ENCODE peak calls at places on chromosomes 11 and 22, in six cellular contexts. Q is NB4, H is AG09309, N is cardiac fibroblast, Z is PC-3, B is fibroblast of pulmonary artery. Y is an unnamed sample.

GRCh38 chr11:112212710-112213109 is 13.5 kb upstream of the PTS start:
- DNase-seq in Q (no peak), H (no peak), N (no peak), Z (peak), B (peak), Y (no peak)

GRCh38 chr11:118087933-118088332 is 1.2 kb upstream of the SMIM35 start:
- DNase-seq in Q (no peak), H (no peak), N (no peak), Z (no peak), B (no peak), Y (no peak)

GRCh38 chr22:49507607-49508292 is 319.9 kb downstream of the BRD1 start:
- DNase-seq in Q (no peak), H (no peak), N (no peak), Z (no peak), B (no peak), Y (no peak)

GRCh38 chr11:111698852-111699559 is 67.2 kb downstream of the PPP2R1B start:
- DNase-seq in Q (no peak), H (no peak), N (peak), Z (no peak), B (peak), Y (no peak)

GRCh38 chr11:69138265-69138664 is 17.5 kb upstream of the SMIM38 start:
- DNase-seq in Q (no peak), H (peak), N (peak), Z (peak), B (peak), Y (no peak)

GRCh38 chr11:7546324-7546791 is 32.6 kb downstream of the PPFIBP2 start:
- DNase-seq in Q (no peak), H (no peak), N (no peak), Z (peak), B (no peak), Y (no peak)

GRCh38 chr11:15649371-15650104 is 534.8 kb downstream of the INSC start:
- DNase-seq in Q (no peak), H (no peak), N (peak), Z (no peak), B (peak), Y (no peak)

GRCh38 chr11:62925745-62926668 is 4.8 kb upstream of the CHRM1 start:
- DNase-seq in Q (no peak), H (no peak), N (no peak), Z (no peak), B (no peak), Y (no peak)

GRCh38 chr11:77560605-77561004 is 29.1 kb upstream of the AQP11 start:
- DNase-seq in Q (no peak), H (no peak), N (peak), Z (peak), B (no peak), Y (no peak)

GRCh38 chr11:114040706-114041211 is 18.8 kb upstream of the ZBTB16 start:
- DNase-seq in Q (no peak), H (peak), N (peak), Z (peak), B (peak), Y (no peak)

GRCh38 chr11:47351159-47352126 is 1.1 kb downstream of the MYBPC3 start:
- DNase-seq in Q (no peak), H (no peak), N (no peak), Z (no peak), B (no peak), Y (peak)

DNA sequence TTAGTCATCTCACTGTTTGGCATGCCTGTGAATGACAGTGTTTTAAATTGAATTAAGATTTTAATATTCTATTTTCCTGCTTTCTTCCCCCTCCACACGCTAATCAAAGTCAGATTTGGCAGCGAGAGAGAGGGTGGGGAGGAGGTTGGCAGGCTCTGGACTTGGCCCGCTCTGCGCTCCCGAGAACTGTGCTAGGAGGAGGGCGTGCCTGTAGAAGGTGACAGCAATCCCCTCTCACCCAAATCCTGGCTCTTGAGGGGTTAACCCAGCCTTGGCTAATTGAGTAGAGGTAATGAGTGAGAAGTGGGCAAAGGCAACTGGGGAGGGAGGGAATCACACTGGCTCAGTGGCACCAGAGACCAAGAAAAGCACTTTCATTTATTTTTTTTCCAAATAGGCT is 42.2 kb downstream of the BUD13 start:
- DNase-seq in Q (no peak), H (no peak), N (no peak), Z (no peak), B (peak), Y (peak)
- H3K4me3 ChIP-seq in Q (no peak), H (no peak), N (no peak), Z (no peak), B (no peak), Y (no peak)

DNA sequence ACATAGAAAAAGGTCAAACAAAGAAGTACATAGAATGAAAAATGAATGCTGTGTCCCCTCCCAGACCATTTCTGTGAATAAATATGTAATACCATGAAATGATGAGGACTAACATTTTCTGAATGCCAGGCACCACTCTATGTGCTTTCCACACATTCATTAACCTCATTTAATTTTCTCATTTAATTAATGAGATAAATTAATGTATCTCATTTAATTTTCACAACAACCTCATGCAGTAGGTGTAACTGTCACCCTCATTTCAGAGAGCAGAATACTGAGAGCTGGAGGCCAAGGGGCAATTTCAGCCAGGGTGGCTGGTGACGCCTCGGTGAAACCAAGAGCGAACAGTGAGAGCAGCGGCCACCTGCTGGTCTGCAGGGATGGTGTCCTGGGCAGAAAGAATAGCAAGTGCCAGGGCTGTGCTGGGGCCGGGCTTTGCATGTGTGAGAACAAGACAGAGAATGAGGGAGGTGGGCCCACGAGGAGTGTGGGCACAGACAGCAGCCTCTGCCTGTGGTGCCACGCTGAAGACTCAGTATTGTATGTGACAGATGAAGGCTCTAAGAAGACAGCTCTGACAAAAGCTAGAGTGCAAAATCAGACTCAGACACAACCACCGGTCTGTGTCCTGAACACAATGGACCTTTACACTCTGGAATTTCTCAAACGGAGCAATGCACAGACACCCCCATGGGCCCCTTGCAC is 1.8 kb upstream of the SERPIND1 start:
- DNase-seq in Q (no peak), H (no peak), N (no peak), Z (no peak), B (no peak), Y (no peak)
- TF ChIP-seq CTCF in Q (no peak), H (no peak), N (peak), Z (peak), B (no peak), Y (no peak)

GRCh38 chr11:1836011-1836945 is 1.5 kb downstream of the SYT8 start:
- DNase-seq in Q (no peak), H (no peak), N (no peak), Z (no peak), B (no peak), Y (peak)
- H3K4me3 ChIP-seq in Q (no peak), H (no peak), N (no peak), Z (no peak), B (no peak), Y (no peak)

DNA sequence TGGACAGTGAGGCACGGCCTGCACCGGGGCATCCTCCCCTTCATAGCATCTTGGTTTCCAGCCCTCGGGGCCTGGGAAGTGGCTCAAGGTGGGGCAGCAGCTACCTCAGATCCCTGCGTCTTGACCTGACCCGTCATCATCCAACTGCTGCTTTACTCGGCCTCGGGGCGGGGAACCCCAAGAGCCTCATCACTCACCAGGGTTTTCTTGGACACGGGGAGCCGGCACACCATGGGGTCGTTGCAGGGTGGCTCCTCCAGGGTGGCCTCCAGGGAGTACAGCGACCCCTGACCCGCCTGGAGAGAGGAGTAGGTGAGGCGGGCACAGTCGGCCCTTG is 651 bp downstream of the CTSF start:
- DNase-seq in Q (no peak), H (no peak), N (no peak), Z (no peak), B (no peak), Y (no peak)
- TF ChIP-seq CTCF in Q (no peak), H (no peak), N (no peak), Z (no peak), B (no peak), Y (no peak)

GRCh38 chr22:25100402-25100801 is 99.3 kb upstream of the CRYBB3 start:
- DNase-seq in Q (no peak), H (no peak), N (no peak), Z (no peak), B (no peak), Y (no peak)

GRCh38 chr22:25104367-25104766 is 95.3 kb upstream of the CRYBB3 start:
- DNase-seq in Q (no peak), H (no peak), N (no peak), Z (no peak), B (no peak), Y (no peak)

GRCh38 chr22:25100972-25101371 is 98.7 kb upstream of the CRYBB3 start:
- DNase-seq in Q (no peak), H (no peak), N (no peak), Z (no peak), B (no peak), Y (no peak)

GRCh38 chr22:25101986-25102385 is 97.7 kb upstream of the CRYBB3 start:
- DNase-seq in Q (no peak), H (no peak), N (no peak), Z (no peak), B (no peak), Y (no peak)

GRCh38 chr22:25102722-25103121 is 96.9 kb upstream of the CRYBB3 start:
- DNase-seq in Q (no peak), H (no peak), N (no peak), Z (no peak), B (no peak), Y (no peak)
- H3K4me3 ChIP-seq in Q (no peak), H (no peak), N (no peak), Z (no peak), B (no peak), Y (no peak)

DNA sequence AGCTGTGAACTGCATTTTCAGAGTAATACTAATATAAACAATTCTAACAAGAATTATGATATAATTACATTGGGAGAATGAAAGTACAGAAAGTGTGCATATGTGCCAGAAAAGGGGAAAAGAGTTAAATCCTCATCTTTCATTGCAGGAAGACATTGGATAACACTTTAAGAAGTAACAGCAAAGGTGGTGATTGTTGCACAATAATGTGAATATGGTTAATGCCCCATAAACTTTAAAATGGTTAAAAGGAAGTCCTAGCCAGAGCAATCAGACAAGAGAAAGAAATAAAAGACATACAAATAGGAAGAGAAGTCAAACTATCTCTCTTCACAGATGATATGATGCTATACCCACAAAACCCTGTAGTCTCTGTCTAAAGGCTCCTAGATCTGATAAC is 111.5 kb downstream of the TTC28 start:
- DNase-seq in Q (no peak), H (no peak), N (no peak), Z (no peak), B (no peak), Y (no peak)
- TF ChIP-seq CTCF in Q (no peak), H (no peak), N (no peak), Z (no peak), B (no peak), Y (no peak)

GRCh38 chr11:18594999-18595749 is 4.4 kb upstream of the MISFA start:
- DNase-seq in Q (no peak), H (peak), N (peak), Z (peak), B (no peak), Y (no peak)

GRCh38 chr11:18588297-18589252 is at the start of gene UEVLD:
- DNase-seq in Q (peak), H (peak), N (peak), Z (peak), B (peak), Y (peak)

GRCh38 chr11:18590573-18590972 is 2.0 kb upstream of the UEVLD start:
- DNase-seq in Q (no peak), H (no peak), N (no peak), Z (no peak), B (no peak), Y (no peak)
- H3K4me3 ChIP-seq in Q (peak), H (no peak), N (no peak), Z (peak), B (no peak), Y (no peak)